ENCODE peak calls at places on chromosomes 12 and 14, in four cellular contexts. A is SK-N-SH, S is HepG2, H is HCT116. P is an unnamed sample.
A peak's percentile ranks its signal among the peaks of the same experiment; 100 is the strongest.

GRCh38 chr12:65568517-65568916 is 255.8 kb upstream of the HMGA2 start:
- DNase-seq in A (no peak), S (no peak), H (no peak), P (no peak)

GRCh38 chr12:65825573-65826512 is 1.6 kb downstream of the HMGA2 start:
- DNase-seq in A (peak; percentile 41), S (no peak), H (no peak), P (no peak)

GRCh38 chr14:99101826-99102461 is 170.1 kb downstream of the BCL11B start:
- DNase-seq in A (no peak), S (no peak), H (no peak), P (no peak)

GRCh38 chr14:32508281-32508680 is 179.2 kb downstream of the AKAP6 start:
- DNase-seq in A (no peak), S (no peak), H (no peak), P (no peak)

GRCh38 chr12:93094988-93095737 is 166.1 kb upstream of the EEA1 start:
- DNase-seq in A (no peak), S (no peak), H (no peak), P (no peak)

GRCh38 chr12:76226397-76226796 is 121.8 kb downstream of the BBS10 start:
- DNase-seq in A (no peak), S (no peak), H (no peak), P (no peak)

GRCh38 chr12:67077617-67078016 is 191.5 kb upstream of the CAND1 start:
- DNase-seq in A (no peak), S (no peak), H (no peak), P (no peak)

GRCh38 chr14:24597403-24597802 is 12.1 kb downstream of the GZMH start:
- DNase-seq in A (no peak), S (no peak), H (no peak), P (no peak)

GRCh38 chr12:112418596-112419268 is at the start of gene PTPN11:
- DNase-seq in A (peak; percentile 96), S (peak; percentile 55), H (peak; percentile 45), P (peak; percentile 90)

GRCh38 chr12:132560831-132561783 is 49.3 kb downstream of the LRCOL1 start:
- DNase-seq in A (peak; percentile 96), S (peak; percentile 62), H (peak; percentile 75), P (peak; percentile 81)

GRCh38 chr14:35365130-35366047 is 39.2 kb downstream of the NFKBIA start:
- DNase-seq in A (no peak), S (peak; percentile 98), H (peak; percentile 54), P (peak; percentile 82)

GRCh38 chr12:38956337-38956736 is 50.9 kb upstream of the CPNE8 start:
- DNase-seq in A (no peak), S (no peak), H (no peak), P (no peak)

GRCh38 chr14:74959596-74960180 is 4.3 kb upstream of the PGF start:
- DNase-seq in A (no peak), S (no peak), H (no peak), P (no peak)

GRCh38 chr12:619346-619745 is 43.9 kb downstream of the NINJ2 start:
- DNase-seq in A (no peak), S (no peak), H (no peak), P (no peak)

GRCh38 chr14:88986146-88986841 is 161.8 kb downstream of the TTC8 start:
- DNase-seq in A (peak; percentile 69), S (no peak), H (peak; percentile 31), P (no peak)

GRCh38 chr14:37791384-37792036 is 196.1 kb downstream of the TTC6 start:
- DNase-seq in A (no peak), S (peak; percentile 94), H (no peak), P (no peak)

DNA sequence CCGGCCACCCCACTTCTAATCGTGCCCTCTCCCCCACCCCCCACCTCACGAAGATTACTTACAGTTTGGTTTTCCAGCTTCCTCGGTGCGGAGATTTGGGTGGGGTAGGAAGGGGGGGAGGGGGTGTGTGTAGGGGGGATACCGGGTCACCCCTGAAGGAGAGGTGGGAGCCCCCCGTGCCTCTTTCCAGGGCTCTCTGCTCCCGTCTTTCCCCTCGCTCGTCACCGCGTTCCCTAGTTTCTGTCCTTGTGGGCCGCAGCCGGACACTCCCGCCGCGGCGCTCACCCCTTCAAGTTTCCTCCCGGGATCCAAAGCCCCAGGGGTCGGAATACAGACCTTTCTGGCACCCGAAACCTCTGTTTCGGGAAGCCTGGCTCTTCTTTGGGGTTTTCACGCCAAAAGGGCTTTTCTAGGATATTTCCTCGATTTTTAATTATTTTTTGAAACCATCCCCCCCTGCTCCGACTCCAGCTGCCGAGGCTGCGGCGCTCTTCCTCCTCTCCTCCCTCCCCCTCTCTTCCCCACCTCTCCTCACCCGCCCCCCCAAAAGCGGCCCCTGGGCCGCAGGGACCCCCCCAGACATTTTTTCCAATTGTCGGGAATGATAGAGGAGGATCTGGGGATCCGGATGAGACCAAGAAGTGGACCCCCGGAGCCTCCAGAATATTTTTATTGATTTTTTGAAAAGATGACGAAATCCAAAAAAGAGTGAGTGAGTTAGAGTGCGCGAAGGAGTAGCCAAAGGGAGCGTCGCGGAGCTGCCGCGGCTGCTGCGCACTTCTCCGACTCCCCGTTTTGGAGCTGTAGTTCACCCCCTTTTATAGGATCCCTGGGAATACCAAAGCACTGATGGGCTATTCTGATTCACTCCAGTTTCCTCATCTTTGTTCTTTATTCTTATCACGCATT is 1.7 kb downstream of the CCND2 start:
- DNase-seq in A (no peak), S (no peak), H (no peak), P (no peak)
- H3K4me1 ChIP-seq in A (peaks cover 4% of the 10 kb centered on the region), S (peaks cover 50% of the 10 kb centered on the region), H (peaks cover 17% of the 10 kb centered on the region), P (peaks cover 24% of the 10 kb centered on the region)

DNA sequence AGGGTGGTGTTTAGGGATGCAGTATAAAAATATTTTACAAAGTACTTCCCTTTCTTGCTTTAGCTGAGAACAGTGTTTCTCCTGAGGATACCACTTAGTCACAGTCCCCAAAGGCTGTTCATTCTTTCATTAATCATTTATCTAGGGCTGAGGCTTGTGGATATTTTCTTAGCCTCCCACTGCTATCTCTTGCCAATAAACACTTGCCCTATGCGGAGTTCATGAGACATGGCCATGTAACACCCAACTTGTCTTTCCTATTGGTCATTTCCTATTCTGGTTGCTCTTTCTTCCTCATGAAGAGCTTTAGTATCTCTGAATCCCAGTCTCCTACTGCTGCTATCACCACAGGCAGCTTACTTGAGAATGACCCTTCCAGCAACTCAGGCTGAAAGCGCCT is 75.2 kb downstream of the ETNK1 start:
- DNase-seq in A (no peak), S (no peak), H (no peak), P (peak; percentile 13)
- TF ChIP-seq ELF1 in A (no peak), S (no peak), H (no peak), P (no peak)

GRCh38 chr14:60790850-60791249 is 56.3 kb downstream of the MNAT1 start:
- DNase-seq in A (no peak), S (no peak), H (no peak), P (no peak)

GRCh38 chr14:60786905-60787304 is 52.3 kb downstream of the MNAT1 start:
- DNase-seq in A (no peak), S (no peak), H (no peak), P (no peak)

DNA sequence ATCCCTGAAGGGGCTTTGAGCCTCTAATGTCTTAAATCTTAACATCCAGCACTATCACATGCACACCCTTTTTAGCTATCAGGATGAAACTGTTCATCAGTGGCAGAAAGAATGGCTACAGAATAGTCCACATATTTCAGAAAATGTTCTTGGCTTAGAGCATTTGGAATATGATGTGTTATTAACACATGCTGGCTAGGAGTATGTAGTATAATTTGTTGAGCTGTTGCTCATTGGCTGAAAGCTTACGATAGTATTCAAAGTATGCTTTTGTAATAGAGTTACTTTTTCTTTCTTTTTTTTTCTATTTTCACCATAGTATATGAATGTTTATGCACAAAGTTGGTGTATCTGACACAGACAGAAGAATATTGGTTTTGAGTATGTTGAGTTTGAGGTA is 55.1 kb downstream of the MNAT1 start:
- DNase-seq in A (no peak), S (no peak), H (no peak), P (no peak)
- H3K4me1 ChIP-seq in A (no peaks in the 10 kb centered on the region), S (peaks cover 37% of the 10 kb centered on the region), H (no peaks in the 10 kb centered on the region), P (no peaks in the 10 kb centered on the region)

GRCh38 chr12:15404485-15404884 is 82.2 kb downstream of the PTPRO start:
- DNase-seq in A (no peak), S (no peak), H (no peak), P (no peak)
- TF ChIP-seq ELF1 in A (no peak), S (no peak), H (no peak), P (no peak)

GRCh38 chr14:54774824-54775223 is 127.8 kb downstream of the GCH1 start:
- DNase-seq in A (no peak), S (no peak), H (no peak), P (no peak)
- H3K4me1 ChIP-seq in A (peaks cover 17% of the 10 kb centered on the region), S (peaks cover 25% of the 10 kb centered on the region), H (peaks cover 29% of the 10 kb centered on the region), P (peaks cover 19% of the 10 kb centered on the region)

GRCh38 chr14:76948213-76948947 is 80.1 kb downstream of the IRF2BPL start:
- DNase-seq in A (no peak), S (peak; percentile 46), H (no peak), P (no peak)
- TF ChIP-seq ELF1 in A (no peak), S (no peak), H (no peak), P (no peak)

DNA sequence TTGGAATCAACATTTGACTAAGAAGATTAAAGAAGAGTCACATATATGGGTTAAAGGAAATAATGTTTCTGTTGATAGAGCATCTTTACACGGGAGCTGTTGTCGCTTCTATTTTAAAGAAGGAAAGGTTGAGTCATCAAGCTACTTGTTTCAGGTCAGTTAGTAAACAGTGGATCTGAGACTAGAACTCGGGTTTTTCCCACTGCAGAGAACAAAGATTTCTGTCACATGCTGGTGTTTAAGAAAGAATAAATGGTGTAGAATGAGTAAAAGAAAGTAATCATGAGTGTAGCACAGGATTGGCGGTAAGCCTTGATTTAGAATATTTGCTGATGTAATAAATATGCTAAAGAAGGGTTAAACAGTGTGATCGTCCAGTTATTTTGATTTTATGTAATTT is 455.5 kb downstream of the AEBP2 start:
- DNase-seq in A (no peak), S (no peak), H (no peak), P (no peak)
- H3K4me1 ChIP-seq in A (no peaks in the 10 kb centered on the region), S (no peaks in the 10 kb centered on the region), H (no peaks in the 10 kb centered on the region), P (no peaks in the 10 kb centered on the region)

GRCh38 chr12:29867823-29868222 is 84.1 kb upstream of the TMTC1 start:
- DNase-seq in A (no peak), S (no peak), H (no peak), P (no peak)
- TF ChIP-seq ELF1 in A (no peak), S (no peak), H (no peak), P (no peak)

GRCh38 chr12:31485570-31485969 is 105.4 kb downstream of the DENND5B start:
- DNase-seq in A (no peak), S (no peak), H (no peak), P (no peak)
- H3K4me1 ChIP-seq in A (no peaks in the 10 kb centered on the region), S (no peaks in the 10 kb centered on the region), H (peaks cover 57% of the 10 kb centered on the region), P (no peaks in the 10 kb centered on the region)

GRCh38 chr12:96399081-96399918 is 939 bp downstream of the CDK17 start:
- DNase-seq in A (peak; percentile 79), S (peak; percentile 10), H (no peak), P (peak; percentile 75)
- TF ChIP-seq ELF1 in A (no peak), S (no peak), H (no peak), P (no peak)

P was measured in K562.